ENCODE peak calls at places on chromosomes 11 and 22, in eight cellular contexts. One of them, this sample, is unnamed.

GRCh38 chr11:123304828-123305530 is 109.9 kb upstream of the CLMP start:
- DNase-seq in bronchial epithelial cell: no peak
- DNase-seq in skeletal muscle cell: no peak
- DNase-seq in AG08395: no peak
- DNase-seq in GM19239: no peak
- DNase-seq in brain microvascular endothelial cell: no peak
- DNase-seq in occipital lobe: no peak
- DNase-seq in neuronal stem cell: no peak
- DNase-seq in this sample: no peak

GRCh38 chr22:27489265-27489675 is 312.3 kb downstream of the MN1 start:
- DNase-seq in neuronal stem cell: no peak
- DNase-seq in bronchial epithelial cell: peak; percentile 50
- DNase-seq in occipital lobe: no peak
- DNase-seq in AG08395: peak; percentile 50
- DNase-seq in skeletal muscle cell: peak; percentile 62
- DNase-seq in GM19239: no peak
- DNase-seq in brain microvascular endothelial cell: peak; percentile 69
- DNase-seq in this sample: no peak

GRCh38 chr11:109668973-109669634 is 247.1 kb downstream of the C11orf87 start:
- DNase-seq in GM19239: no peak
- DNase-seq in brain microvascular endothelial cell: no peak
- DNase-seq in occipital lobe: no peak
- DNase-seq in bronchial epithelial cell: peak; percentile 83
- DNase-seq in neuronal stem cell: no peak
- DNase-seq in AG08395: no peak
- DNase-seq in skeletal muscle cell: peak; percentile 15
- DNase-seq in this sample: no peak

GRCh38 chr22:37852418-37852817 is 3.2 kb downstream of the EIF3L start:
- DNase-seq in neuronal stem cell: no peak
- DNase-seq in brain microvascular endothelial cell: no peak
- DNase-seq in AG08395: no peak
- DNase-seq in bronchial epithelial cell: no peak
- DNase-seq in skeletal muscle cell: no peak
- DNase-seq in occipital lobe: no peak
- DNase-seq in GM19239: no peak
- DNase-seq in this sample: no peak

GRCh38 chr22:25159028-25159427 is 40.6 kb upstream of the CRYBB3 start:
- DNase-seq in bronchial epithelial cell: no peak
- DNase-seq in brain microvascular endothelial cell: peak; percentile 9
- DNase-seq in skeletal muscle cell: peak; percentile 11
- DNase-seq in AG08395: no peak
- DNase-seq in GM19239: no peak
- DNase-seq in occipital lobe: peak; percentile 39
- DNase-seq in neuronal stem cell: no peak
- DNase-seq in this sample: no peak

GRCh38 chr11:69116671-69117070 is 39.1 kb upstream of the SMIM38 start:
- DNase-seq in neuronal stem cell: no peak
- DNase-seq in AG08395: no peak
- DNase-seq in skeletal muscle cell: no peak
- DNase-seq in brain microvascular endothelial cell: no peak
- DNase-seq in occipital lobe: no peak
- DNase-seq in GM19239: no peak
- DNase-seq in bronchial epithelial cell: no peak
- DNase-seq in this sample: no peak

GRCh38 chr11:59102259-59102765 is 4.7 kb upstream of the FAM111B start:
- DNase-seq in AG08395: peak; percentile 46
- DNase-seq in GM19239: peak; percentile 32
- DNase-seq in occipital lobe: no peak
- DNase-seq in brain microvascular endothelial cell: peak; percentile 35
- DNase-seq in bronchial epithelial cell: peak; percentile 31
- DNase-seq in neuronal stem cell: peak; percentile 52
- DNase-seq in skeletal muscle cell: no peak
- DNase-seq in this sample: peak; percentile 53

GRCh38 chr11:94768602-94769511 is 701 bp downstream of the AMOTL1 start:
- DNase-seq in brain microvascular endothelial cell: no peak
- DNase-seq in AG08395: no peak
- DNase-seq in skeletal muscle cell: no peak
- DNase-seq in bronchial epithelial cell: no peak
- DNase-seq in GM19239: no peak
- DNase-seq in occipital lobe: no peak
- DNase-seq in neuronal stem cell: peak; percentile 46
- DNase-seq in this sample: peak; percentile 26

GRCh38 chr11:65473275-65473860 is 25.5 kb upstream of the MALAT1 start:
- DNase-seq in GM19239: no peak
- DNase-seq in skeletal muscle cell: no peak
- DNase-seq in bronchial epithelial cell: no peak
- DNase-seq in brain microvascular endothelial cell: no peak
- DNase-seq in occipital lobe: no peak
- DNase-seq in neuronal stem cell: no peak
- DNase-seq in AG08395: no peak
- DNase-seq in this sample: no peak

GRCh38 chr11:124877631-124878496 is 12.6 kb downstream of the ROBO3 start:
- DNase-seq in bronchial epithelial cell: no peak
- DNase-seq in skeletal muscle cell: no peak
- DNase-seq in AG08395: no peak
- DNase-seq in brain microvascular endothelial cell: no peak
- DNase-seq in GM19239: no peak
- DNase-seq in occipital lobe: no peak
- DNase-seq in neuronal stem cell: no peak
- DNase-seq in this sample: no peak

GRCh38 chr22:37641251-37641949 is 1.9 kb downstream of the SH3BP1 start:
- DNase-seq in occipital lobe: no peak
- DNase-seq in skeletal muscle cell: no peak
- DNase-seq in brain microvascular endothelial cell: no peak
- DNase-seq in bronchial epithelial cell: no peak
- DNase-seq in neuronal stem cell: no peak
- DNase-seq in GM19239: no peak
- DNase-seq in AG08395: no peak
- DNase-seq in this sample: no peak

GRCh38 chr11:118162846-118163245 is 10.2 kb upstream of the SCN4B start:
- DNase-seq in skeletal muscle cell: no peak
- DNase-seq in AG08395: no peak
- DNase-seq in brain microvascular endothelial cell: no peak
- DNase-seq in GM19239: no peak
- DNase-seq in bronchial epithelial cell: no peak
- DNase-seq in occipital lobe: no peak
- DNase-seq in neuronal stem cell: no peak
- DNase-seq in this sample: no peak

GRCh38 chr11:17611049-17611448 is 64.0 kb downstream of the OTOG start:
- DNase-seq in skeletal muscle cell: no peak
- DNase-seq in neuronal stem cell: no peak
- DNase-seq in bronchial epithelial cell: no peak
- DNase-seq in brain microvascular endothelial cell: no peak
- DNase-seq in AG08395: no peak
- DNase-seq in occipital lobe: no peak
- DNase-seq in GM19239: no peak
- DNase-seq in this sample: no peak

GRCh38 chr11:111764621-111765020 is 1.6 kb downstream of the PPP2R1B start:
- DNase-seq in occipital lobe: no peak
- DNase-seq in AG08395: peak; percentile 27
- DNase-seq in skeletal muscle cell: no peak
- DNase-seq in brain microvascular endothelial cell: no peak
- DNase-seq in bronchial epithelial cell: no peak
- DNase-seq in neuronal stem cell: no peak
- DNase-seq in GM19239: no peak
- DNase-seq in this sample: no peak

GRCh38 chr11:1389932-1390587 is at the start of gene BRSK2:
- DNase-seq in occipital lobe: no peak
- DNase-seq in AG08395: no peak
- DNase-seq in GM19239: no peak
- DNase-seq in brain microvascular endothelial cell: no peak
- DNase-seq in neuronal stem cell: no peak
- DNase-seq in bronchial epithelial cell: no peak
- DNase-seq in skeletal muscle cell: no peak
- DNase-seq in this sample: no peak

GRCh38 chr11:70174846-70175764 is 28.0 kb upstream of the FADD start:
- DNase-seq in occipital lobe: no peak
- DNase-seq in skeletal muscle cell: no peak
- DNase-seq in neuronal stem cell: peak; percentile 24
- DNase-seq in brain microvascular endothelial cell: no peak
- DNase-seq in AG08395: no peak
- DNase-seq in bronchial epithelial cell: no peak
- DNase-seq in GM19239: no peak
- DNase-seq in this sample: peak; percentile 17

GRCh38 chr22:46036558-46037408 is 59.8 kb upstream of the WNT7B start:
- DNase-seq in occipital lobe: no peak
- DNase-seq in neuronal stem cell: no peak
- DNase-seq in AG08395: no peak
- DNase-seq in bronchial epithelial cell: peak; percentile 70
- DNase-seq in GM19239: no peak
- DNase-seq in skeletal muscle cell: no peak
- DNase-seq in brain microvascular endothelial cell: no peak
- DNase-seq in this sample: no peak

GRCh38 chr11:123745764-123746451 is 4.4 kb upstream of the ZNF202 start:
- DNase-seq in bronchial epithelial cell: no peak
- DNase-seq in brain microvascular endothelial cell: no peak
- DNase-seq in skeletal muscle cell: no peak
- DNase-seq in GM19239: no peak
- DNase-seq in AG08395: no peak
- DNase-seq in neuronal stem cell: no peak
- DNase-seq in occipital lobe: no peak
- DNase-seq in this sample: no peak

GRCh38 chr11:46270707-46271106 is 6.8 kb upstream of the CREB3L1 start:
- DNase-seq in AG08395: no peak
- DNase-seq in GM19239: no peak
- DNase-seq in brain microvascular endothelial cell: no peak
- DNase-seq in skeletal muscle cell: no peak
- DNase-seq in neuronal stem cell: no peak
- DNase-seq in occipital lobe: no peak
- DNase-seq in bronchial epithelial cell: no peak
- DNase-seq in this sample: no peak

GRCh38 chr11:129285387-129285786 is 90.3 kb upstream of the BARX2 start:
- DNase-seq in skeletal muscle cell: no peak
- DNase-seq in brain microvascular endothelial cell: no peak
- DNase-seq in AG08395: no peak
- DNase-seq in occipital lobe: no peak
- DNase-seq in GM19239: no peak
- DNase-seq in neuronal stem cell: no peak
- DNase-seq in bronchial epithelial cell: no peak
- DNase-seq in this sample: no peak

GRCh38 chr11:12791245-12791644 is 117.0 kb downstream of the TEAD1 start:
- DNase-seq in GM19239: no peak
- DNase-seq in brain microvascular endothelial cell: no peak
- DNase-seq in AG08395: no peak
- DNase-seq in occipital lobe: no peak
- DNase-seq in neuronal stem cell: no peak
- DNase-seq in skeletal muscle cell: no peak
- DNase-seq in bronchial epithelial cell: no peak
- DNase-seq in this sample: no peak

GRCh38 chr11:97428247-97428646 is 1038.4 kb downstream of the JRKL start:
- DNase-seq in AG08395: no peak
- DNase-seq in occipital lobe: no peak
- DNase-seq in bronchial epithelial cell: no peak
- DNase-seq in brain microvascular endothelial cell: no peak
- DNase-seq in neuronal stem cell: no peak
- DNase-seq in GM19239: no peak
- DNase-seq in skeletal muscle cell: no peak
- DNase-seq in this sample: no peak

GRCh38 chr11:111604392-111605009 is 2.3 kb downstream of the SIK2 start:
- DNase-seq in bronchial epithelial cell: peak; percentile 66
- DNase-seq in brain microvascular endothelial cell: peak; percentile 34
- DNase-seq in AG08395: peak; percentile 24
- DNase-seq in neuronal stem cell: peak; percentile 40
- DNase-seq in skeletal muscle cell: no peak
- DNase-seq in occipital lobe: no peak
- DNase-seq in GM19239: no peak
- DNase-seq in this sample: no peak

GRCh38 chr11:45319077-45319476 is 32.9 kb upstream of the SYT13 start:
- DNase-seq in brain microvascular endothelial cell: no peak
- DNase-seq in AG08395: no peak
- DNase-seq in neuronal stem cell: no peak
- DNase-seq in skeletal muscle cell: no peak
- DNase-seq in GM19239: no peak
- DNase-seq in occipital lobe: no peak
- DNase-seq in bronchial epithelial cell: peak; percentile 43
- DNase-seq in this sample: no peak

GRCh38 chr11:15101072-15101701 is 13.5 kb upstream of the INSC start:
- DNase-seq in occipital lobe: peak; percentile 41
- DNase-seq in bronchial epithelial cell: peak; percentile 66
- DNase-seq in brain microvascular endothelial cell: peak; percentile 65
- DNase-seq in neuronal stem cell: peak; percentile 57
- DNase-seq in skeletal muscle cell: no peak
- DNase-seq in AG08395: peak; percentile 82
- DNase-seq in GM19239: no peak
- DNase-seq in this sample: peak; percentile 75

GRCh38 chr11:92259861-92260260 is 35.2 kb downstream of the FAT3 start:
- DNase-seq in AG08395: no peak
- DNase-seq in GM19239: no peak
- DNase-seq in skeletal muscle cell: no peak
- DNase-seq in occipital lobe: no peak
- DNase-seq in neuronal stem cell: no peak
- DNase-seq in brain microvascular endothelial cell: no peak
- DNase-seq in bronchial epithelial cell: no peak
- DNase-seq in this sample: no peak

GRCh38 chr22:35838849-35839646 is 121.4 kb downstream of the APOL5 start:
- DNase-seq in GM19239: no peak
- DNase-seq in AG08395: peak; percentile 44
- DNase-seq in brain microvascular endothelial cell: peak; percentile 35
- DNase-seq in neuronal stem cell: peak; percentile 27
- DNase-seq in bronchial epithelial cell: peak; percentile 64
- DNase-seq in skeletal muscle cell: no peak
- DNase-seq in occipital lobe: no peak
- DNase-seq in this sample: peak; percentile 14

GRCh38 chr22:20531154-20531403 is 23.7 kb downstream of the MED15 start:
- DNase-seq in AG08395: no peak
- DNase-seq in bronchial epithelial cell: no peak
- DNase-seq in occipital lobe: no peak
- DNase-seq in GM19239: no peak
- DNase-seq in skeletal muscle cell: no peak
- DNase-seq in brain microvascular endothelial cell: no peak
- DNase-seq in neuronal stem cell: no peak
- DNase-seq in this sample: no peak

GRCh38 chr22:24996420-24996952 is 44.0 kb downstream of the KIAA1671 start:
- DNase-seq in AG08395: peak; percentile 54
- DNase-seq in bronchial epithelial cell: peak; percentile 33
- DNase-seq in occipital lobe: no peak
- DNase-seq in brain microvascular endothelial cell: no peak
- DNase-seq in neuronal stem cell: peak; percentile 41
- DNase-seq in skeletal muscle cell: no peak
- DNase-seq in GM19239: no peak
- DNase-seq in this sample: peak; percentile 16

GRCh38 chr22:29314074-29314473 is 1.4 kb downstream of the RASL10A start:
- DNase-seq in occipital lobe: no peak
- DNase-seq in neuronal stem cell: no peak
- DNase-seq in bronchial epithelial cell: no peak
- DNase-seq in GM19239: no peak
- DNase-seq in AG08395: no peak
- DNase-seq in skeletal muscle cell: no peak
- DNase-seq in brain microvascular endothelial cell: no peak
- DNase-seq in this sample: no peak

GRCh38 chr11:61042537-61042936 is 59.8 kb upstream of the CD5 start:
- DNase-seq in occipital lobe: no peak
- DNase-seq in bronchial epithelial cell: no peak
- DNase-seq in AG08395: no peak
- DNase-seq in GM19239: no peak
- DNase-seq in skeletal muscle cell: no peak
- DNase-seq in brain microvascular endothelial cell: no peak
- DNase-seq in neuronal stem cell: no peak
- DNase-seq in this sample: no peak

GRCh38 chr11:90805172-90805571 is 582.3 kb upstream of the CHORDC1 start:
- DNase-seq in neuronal stem cell: no peak
- DNase-seq in brain microvascular endothelial cell: no peak
- DNase-seq in bronchial epithelial cell: peak; percentile 56
- DNase-seq in occipital lobe: no peak
- DNase-seq in AG08395: no peak
- DNase-seq in skeletal muscle cell: no peak
- DNase-seq in GM19239: no peak
- DNase-seq in this sample: no peak

GRCh38 chr22:38947321-38948112 is 9.9 kb upstream of the APOBEC3A start:
- DNase-seq in occipital lobe: no peak
- DNase-seq in bronchial epithelial cell: no peak
- DNase-seq in brain microvascular endothelial cell: no peak
- DNase-seq in AG08395: no peak
- DNase-seq in GM19239: no peak
- DNase-seq in skeletal muscle cell: no peak
- DNase-seq in neuronal stem cell: peak; percentile 20
- DNase-seq in this sample: no peak

GRCh38 chr11:75572744-75573143 is 10.7 kb downstream of the SERPINH1 start:
- DNase-seq in neuronal stem cell: no peak
- DNase-seq in occipital lobe: no peak
- DNase-seq in brain microvascular endothelial cell: no peak
- DNase-seq in GM19239: no peak
- DNase-seq in AG08395: no peak
- DNase-seq in bronchial epithelial cell: no peak
- DNase-seq in skeletal muscle cell: no peak
- DNase-seq in this sample: no peak

This sample was measured in neural crest cell.